ENCODE peak calls at places on chromosome 5, in five cellular contexts. One of them, this sample, is unnamed.

GRCh38 chr5:107676702-107677101 is 6.0 kb upstream of the EFNA5 start:
- DNase-seq in transverse colon: no peak
- DNase-seq in spleen: no peak
- DNase-seq in upper lobe of left lung: no peak
- DNase-seq in endothelial cell of umbilical vein: no peak
- DNase-seq in this sample: no peak

GRCh38 chr5:124986667-124987066 is 240.2 kb upstream of the ZNF608 start:
- DNase-seq in transverse colon: no peak
- DNase-seq in spleen: no peak
- DNase-seq in upper lobe of left lung: no peak
- DNase-seq in endothelial cell of umbilical vein: no peak
- DNase-seq in this sample: no peak

GRCh38 chr5:5179079-5179478 is 38.9 kb downstream of the ADAMTS16 start:
- DNase-seq in transverse colon: no peak
- DNase-seq in spleen: no peak
- DNase-seq in upper lobe of left lung: no peak
- DNase-seq in endothelial cell of umbilical vein: no peak
- DNase-seq in this sample: no peak

GRCh38 chr5:16090270-16090669 is 89.3 kb downstream of the MARCHF11 start:
- DNase-seq in transverse colon: no peak
- DNase-seq in spleen: no peak
- DNase-seq in upper lobe of left lung: no peak
- DNase-seq in endothelial cell of umbilical vein: no peak
- DNase-seq in this sample: no peak

GRCh38 chr5:160390787-160391696 is 8.8 kb downstream of the FAM200C start:
- DNase-seq in transverse colon: no peak
- DNase-seq in spleen: no peak
- DNase-seq in upper lobe of left lung: no peak
- DNase-seq in endothelial cell of umbilical vein: peak; percentile 30
- DNase-seq in this sample: no peak

GRCh38 chr5:158383485-158383884 is 524.5 kb upstream of the CLINT1 start:
- DNase-seq in transverse colon: no peak
- DNase-seq in spleen: no peak
- DNase-seq in upper lobe of left lung: no peak
- DNase-seq in endothelial cell of umbilical vein: no peak
- DNase-seq in this sample: no peak

GRCh38 chr5:10451137-10451824 is 9.6 kb downstream of the ROPN1L start:
- DNase-seq in transverse colon: no peak
- DNase-seq in spleen: no peak
- DNase-seq in upper lobe of left lung: peak; percentile 51
- DNase-seq in endothelial cell of umbilical vein: no peak
- DNase-seq in this sample: no peak

GRCh38 chr5:152595327-152595890 is 190.3 kb upstream of the NMUR2 start:
- DNase-seq in transverse colon: no peak
- DNase-seq in spleen: no peak
- DNase-seq in upper lobe of left lung: no peak
- DNase-seq in endothelial cell of umbilical vein: no peak
- DNase-seq in this sample: no peak

GRCh38 chr5:108251350-108251749 is 130.5 kb downstream of the FBXL17 start:
- DNase-seq in transverse colon: no peak
- DNase-seq in spleen: no peak
- DNase-seq in upper lobe of left lung: no peak
- DNase-seq in endothelial cell of umbilical vein: peak; percentile 86
- DNase-seq in this sample: no peak

GRCh38 chr5:178120661-178121357 is 7.5 kb downstream of the N4BP3 start:
- DNase-seq in transverse colon: peak; percentile 94
- DNase-seq in spleen: peak; percentile 96
- DNase-seq in upper lobe of left lung: peak; percentile 77
- DNase-seq in endothelial cell of umbilical vein: peak; percentile 23
- DNase-seq in this sample: peak; percentile 85
- TF ChIP-seq POLR2A in transverse colon: no peak
- TF ChIP-seq POLR2A in spleen: no peak
- TF ChIP-seq POLR2A in upper lobe of left lung: no peak
- TF ChIP-seq POLR2A in endothelial cell of umbilical vein: no peak
- TF ChIP-seq POLR2A in this sample: no peak

DNA sequence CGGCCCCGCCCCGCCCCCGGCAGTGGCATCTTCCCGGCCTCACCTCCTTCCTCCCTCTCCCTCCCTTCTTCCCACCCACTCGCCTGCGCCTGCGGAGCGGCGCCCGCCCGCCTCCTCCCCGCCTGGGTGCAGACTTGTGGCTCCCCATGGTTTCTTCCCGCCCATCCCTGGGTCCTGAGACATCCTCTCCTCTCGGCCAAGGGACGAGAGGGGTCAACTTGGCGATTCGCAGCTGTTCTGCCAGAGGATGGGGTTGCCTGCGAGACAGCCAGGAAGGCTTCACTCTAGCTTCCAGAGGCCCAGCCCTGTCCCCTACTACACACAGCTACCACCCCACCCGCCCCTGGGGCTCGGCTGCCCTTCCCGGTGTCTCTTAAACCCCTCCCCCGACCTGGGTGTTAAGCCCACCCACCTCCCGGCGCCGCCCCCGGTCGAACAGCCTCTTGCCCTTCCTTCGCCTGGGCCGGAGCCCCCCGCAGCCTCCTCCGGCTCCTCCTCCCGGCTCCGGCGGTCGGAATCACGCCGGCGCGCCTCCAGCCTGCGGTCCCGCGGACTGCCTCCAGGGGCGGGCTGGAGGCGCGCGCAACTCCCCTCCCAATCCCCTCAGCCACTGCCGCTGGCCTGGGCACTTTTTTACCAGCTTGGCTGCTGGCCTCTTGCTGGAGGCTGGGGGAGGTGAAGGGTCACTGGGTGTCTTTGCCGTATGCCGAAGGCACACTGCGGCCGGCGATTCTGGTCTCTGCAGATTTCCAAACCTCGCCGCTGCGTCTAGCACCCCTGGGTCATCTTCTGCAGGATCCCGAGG is 1.9 kb downstream of the JADE2 start:
- DNase-seq in transverse colon: peak; percentile 81
- DNase-seq in spleen: peak; percentile 96
- DNase-seq in upper lobe of left lung: peak; percentile 87
- DNase-seq in endothelial cell of umbilical vein: peak; percentile 84
- DNase-seq in this sample: peak; percentile 86
- TF ChIP-seq POLR2A in transverse colon: peak; percentile 22
- TF ChIP-seq POLR2A in spleen: no peak
- TF ChIP-seq POLR2A in upper lobe of left lung: no peak
- TF ChIP-seq POLR2A in endothelial cell of umbilical vein: peak; percentile 46
- TF ChIP-seq POLR2A in this sample: no peak

GRCh38 chr5:43418561-43418960 is 6.4 kb upstream of the CCL28 start:
- DNase-seq in transverse colon: no peak
- DNase-seq in spleen: no peak
- DNase-seq in upper lobe of left lung: no peak
- DNase-seq in endothelial cell of umbilical vein: no peak
- DNase-seq in this sample: no peak
- TF ChIP-seq POLR2A in transverse colon: no peak
- TF ChIP-seq POLR2A in spleen: no peak
- TF ChIP-seq POLR2A in upper lobe of left lung: no peak
- TF ChIP-seq POLR2A in endothelial cell of umbilical vein: no peak
- TF ChIP-seq POLR2A in this sample: no peak

GRCh38 chr5:127026166-127026565 is 4.2 kb downstream of the MARCHF3 start:
- DNase-seq in transverse colon: no peak
- DNase-seq in spleen: no peak
- DNase-seq in upper lobe of left lung: no peak
- DNase-seq in endothelial cell of umbilical vein: no peak
- DNase-seq in this sample: no peak
- TF ChIP-seq POLR2A in transverse colon: no peak
- TF ChIP-seq POLR2A in spleen: no peak
- TF ChIP-seq POLR2A in upper lobe of left lung: no peak
- TF ChIP-seq POLR2A in endothelial cell of umbilical vein: no peak
- TF ChIP-seq POLR2A in this sample: no peak

GRCh38 chr5:181234455-181235306 is 9.0 kb downstream of the RACK1 start:
- DNase-seq in transverse colon: no peak
- DNase-seq in spleen: peak; percentile 68
- DNase-seq in upper lobe of left lung: no peak
- DNase-seq in endothelial cell of umbilical vein: no peak
- DNase-seq in this sample: no peak
- TF ChIP-seq POLR2A in transverse colon: no peak
- TF ChIP-seq POLR2A in spleen: no peak
- TF ChIP-seq POLR2A in upper lobe of left lung: no peak
- TF ChIP-seq POLR2A in endothelial cell of umbilical vein: peak; percentile 74
- TF ChIP-seq POLR2A in this sample: no peak

DNA sequence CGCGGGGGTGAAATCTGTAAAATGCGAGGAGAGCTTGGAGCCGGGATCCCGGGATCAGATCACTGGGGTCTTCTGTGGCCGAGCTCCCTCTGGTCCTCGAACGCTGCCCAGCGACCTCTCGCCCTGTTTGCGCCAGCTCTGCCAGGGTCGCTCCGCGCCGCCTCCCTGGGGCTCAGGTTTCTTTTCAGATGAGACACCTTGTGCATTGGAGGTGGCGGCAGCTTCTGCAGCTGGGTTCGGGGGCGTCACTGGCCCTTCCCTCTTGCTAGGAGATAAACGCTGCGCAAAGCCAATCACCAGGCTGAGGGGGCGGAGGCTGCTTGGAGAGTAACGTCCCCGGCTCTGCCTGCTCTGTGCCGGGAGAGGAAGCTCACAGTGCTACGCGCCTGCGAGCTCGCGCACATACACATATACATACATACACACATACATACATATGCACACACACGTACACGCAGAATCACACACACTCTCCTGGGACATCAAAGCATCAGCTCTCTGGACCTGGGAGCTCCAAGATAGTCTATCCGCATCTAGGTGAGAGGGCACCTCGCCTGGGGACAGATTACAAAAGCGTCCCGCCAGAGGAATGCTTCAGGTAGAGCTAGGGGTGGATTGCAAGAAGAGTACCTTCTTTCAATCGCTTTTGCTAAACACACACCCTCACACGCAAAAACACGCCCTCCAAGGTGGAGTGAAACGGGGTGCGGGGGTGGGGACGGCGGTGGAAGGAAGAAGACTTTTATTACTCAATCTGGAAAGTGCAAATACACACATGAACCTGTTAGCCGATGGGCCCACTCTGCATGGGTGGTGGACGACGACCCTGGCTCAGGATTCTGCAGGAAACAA is at the start of gene ST8SIA4:
- DNase-seq in transverse colon: peak; percentile 90
- DNase-seq in spleen: peak; percentile 99
- DNase-seq in upper lobe of left lung: peak; percentile 97
- DNase-seq in endothelial cell of umbilical vein: peak; percentile 91
- DNase-seq in this sample: peak; percentile 73
- TF ChIP-seq POLR2A in transverse colon: peak; percentile 86
- TF ChIP-seq POLR2A in spleen: peak; percentile 67
- TF ChIP-seq POLR2A in upper lobe of left lung: no peak
- TF ChIP-seq POLR2A in endothelial cell of umbilical vein: peak; percentile 57
- TF ChIP-seq POLR2A in this sample: no peak

GRCh38 chr5:141636413-141637265 is at the start of the genes HDAC3 and RELL2:
- DNase-seq in transverse colon: peak; percentile 97
- DNase-seq in spleen: peak; percentile 99
- DNase-seq in upper lobe of left lung: peak; percentile 97
- DNase-seq in endothelial cell of umbilical vein: peak; percentile 95
- DNase-seq in this sample: peak; percentile 96
- TF ChIP-seq POLR2A in transverse colon: peak; percentile 63
- TF ChIP-seq POLR2A in spleen: peak; percentile 50
- TF ChIP-seq POLR2A in upper lobe of left lung: no peak
- TF ChIP-seq POLR2A in endothelial cell of umbilical vein: peak; percentile 88
- TF ChIP-seq POLR2A in this sample: peak; percentile 84

GRCh38 chr5:173746050-173746449 is 129.6 kb upstream of the BOD1 start:
- DNase-seq in transverse colon: no peak
- DNase-seq in spleen: no peak
- DNase-seq in upper lobe of left lung: no peak
- DNase-seq in endothelial cell of umbilical vein: no peak
- DNase-seq in this sample: no peak
- TF ChIP-seq POLR2A in transverse colon: no peak
- TF ChIP-seq POLR2A in spleen: no peak
- TF ChIP-seq POLR2A in upper lobe of left lung: no peak
- TF ChIP-seq POLR2A in endothelial cell of umbilical vein: no peak
- TF ChIP-seq POLR2A in this sample: no peak

DNA sequence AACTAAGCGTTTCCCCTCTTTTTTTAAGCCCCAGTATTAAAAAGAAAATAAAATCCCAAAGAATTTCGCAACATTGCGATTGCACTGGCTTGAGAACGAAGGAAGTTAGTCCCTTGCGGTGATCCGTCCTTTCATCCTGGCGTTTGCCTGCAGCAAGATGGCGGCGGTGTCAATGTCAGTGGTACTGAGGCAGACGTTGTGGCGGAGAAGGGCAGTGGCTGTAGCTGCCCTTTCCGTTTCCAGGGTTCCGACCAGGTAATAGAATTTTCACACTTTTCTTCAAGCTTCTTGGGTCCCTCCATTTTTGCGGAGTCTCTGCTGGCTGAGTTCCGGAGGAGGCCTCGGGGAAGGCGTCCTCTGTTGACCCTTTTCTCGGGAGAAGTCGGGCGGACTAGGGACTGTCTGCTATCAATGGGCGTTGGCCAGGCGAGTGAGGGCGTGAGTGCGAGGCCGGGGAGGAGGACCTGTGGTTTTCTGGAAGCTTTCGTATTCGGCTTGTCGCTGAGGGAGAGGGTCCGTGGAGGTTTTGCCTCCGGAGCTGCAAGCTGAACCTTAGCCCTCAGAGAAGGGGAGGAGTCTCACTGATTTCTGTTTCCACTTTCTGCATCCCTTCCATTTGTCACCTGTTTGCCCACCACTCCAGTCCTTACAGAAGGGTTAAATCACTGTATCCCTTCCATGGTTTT is at the start of gene NDUFS4:
- DNase-seq in transverse colon: peak; percentile 90
- DNase-seq in spleen: peak; percentile 90
- DNase-seq in upper lobe of left lung: peak; percentile 83
- DNase-seq in endothelial cell of umbilical vein: peak; percentile 85
- DNase-seq in this sample: peak; percentile 95
- TF ChIP-seq POLR2A in transverse colon: peak; percentile 70
- TF ChIP-seq POLR2A in spleen: no peak
- TF ChIP-seq POLR2A in upper lobe of left lung: no peak
- TF ChIP-seq POLR2A in endothelial cell of umbilical vein: peak; percentile 77
- TF ChIP-seq POLR2A in this sample: no peak

This sample was measured in testis.